ENCODE peak calls at places on chromosomes 7 and 10, in six cellular contexts. N is HCT116, H is H1, M is NT2/D1, J is HepG2, F is GM12878. L is an unnamed sample.

GRCh38 chr10:5888843-5889623 is 660 bp downstream of the ANKRD16 start:
- DNase-seq in N (no peak), H (peak; percentile 84), M (no peak), J (peak; percentile 25), F (no peak), L (no peak)

GRCh38 chr7:65980478-65981250 is 1.3 kb downstream of the GUSB start:
- DNase-seq in N (no peak), H (no peak), M (no peak), J (no peak), F (peak; percentile 59), L (peak; percentile 58)

GRCh38 chr10:126131338-126131737 is 235.0 kb downstream of the FANK1 start:
- DNase-seq in N (no peak), H (no peak), M (no peak), J (no peak), F (no peak), L (no peak)

GRCh38 chr10:28875535-28876208 is 198.4 kb downstream of the BAMBI start:
- DNase-seq in N (no peak), H (peak; percentile 63), M (peak; percentile 79), J (peak; percentile 73), F (no peak), L (no peak)

GRCh38 chr10:109219935-109220334 is 703.4 kb downstream of the XPNPEP1 start:
- DNase-seq in N (no peak), H (no peak), M (no peak), J (no peak), F (no peak), L (no peak)

GRCh38 chr7:121800916-121801675 is 71.9 kb upstream of the PTPRZ1 start:
- DNase-seq in N (no peak), H (no peak), M (no peak), J (no peak), F (no peak), L (no peak)

GRCh38 chr10:118981946-118982345 is 47.6 kb upstream of the NANOS1 start:
- DNase-seq in N (no peak), H (no peak), M (no peak), J (no peak), F (no peak), L (no peak)

GRCh38 chr10:8404721-8405120 is 350.2 kb downstream of the GATA3 start:
- DNase-seq in N (no peak), H (no peak), M (no peak), J (no peak), F (peak; percentile 21), L (no peak)

GRCh38 chr10:35212856-35213255 is 86.2 kb downstream of the CREM start:
- DNase-seq in N (no peak), H (no peak), M (no peak), J (no peak), F (no peak), L (no peak)

GRCh38 chr7:82729172-82730030 is 285.8 kb upstream of the CACNA2D1 start:
- DNase-seq in N (peak; percentile 48), H (no peak), M (peak; percentile 32), J (peak; percentile 12), F (no peak), L (peak; percentile 17)

GRCh38 chr10:127824826-127825225 is 67.9 kb downstream of the CLRN3 start:
- DNase-seq in N (no peak), H (no peak), M (no peak), J (no peak), F (no peak), L (no peak)

GRCh38 chr7:97770845-97771244 is 39.0 kb downstream of the TAC1 start:
- DNase-seq in N (no peak), H (no peak), M (no peak), J (no peak), F (no peak), L (no peak)

GRCh38 chr10:69089638-69090599 is 2.0 kb downstream of the SRGN start:
- DNase-seq in N (no peak), H (no peak), M (no peak), J (no peak), F (peak; percentile 65), L (no peak)

GRCh38 chr10:69088801-69089501 is 1.0 kb downstream of the SRGN start:
- DNase-seq in N (no peak), H (no peak), M (no peak), J (no peak), F (peak; percentile 61), L (peak; percentile 57)

GRCh38 chr10:69092959-69093850 is 5.3 kb downstream of the SRGN start:
- DNase-seq in N (peak; percentile 89), H (peak; percentile 84), M (peak; percentile 60), J (peak; percentile 79), F (peak; percentile 69), L (peak; percentile 74)

GRCh38 chr10:69088471-69088769 is 517 bp downstream of the SRGN start:
- DNase-seq in N (no peak), H (no peak), M (no peak), J (no peak), F (no peak), L (peak; percentile 41)

DNA sequence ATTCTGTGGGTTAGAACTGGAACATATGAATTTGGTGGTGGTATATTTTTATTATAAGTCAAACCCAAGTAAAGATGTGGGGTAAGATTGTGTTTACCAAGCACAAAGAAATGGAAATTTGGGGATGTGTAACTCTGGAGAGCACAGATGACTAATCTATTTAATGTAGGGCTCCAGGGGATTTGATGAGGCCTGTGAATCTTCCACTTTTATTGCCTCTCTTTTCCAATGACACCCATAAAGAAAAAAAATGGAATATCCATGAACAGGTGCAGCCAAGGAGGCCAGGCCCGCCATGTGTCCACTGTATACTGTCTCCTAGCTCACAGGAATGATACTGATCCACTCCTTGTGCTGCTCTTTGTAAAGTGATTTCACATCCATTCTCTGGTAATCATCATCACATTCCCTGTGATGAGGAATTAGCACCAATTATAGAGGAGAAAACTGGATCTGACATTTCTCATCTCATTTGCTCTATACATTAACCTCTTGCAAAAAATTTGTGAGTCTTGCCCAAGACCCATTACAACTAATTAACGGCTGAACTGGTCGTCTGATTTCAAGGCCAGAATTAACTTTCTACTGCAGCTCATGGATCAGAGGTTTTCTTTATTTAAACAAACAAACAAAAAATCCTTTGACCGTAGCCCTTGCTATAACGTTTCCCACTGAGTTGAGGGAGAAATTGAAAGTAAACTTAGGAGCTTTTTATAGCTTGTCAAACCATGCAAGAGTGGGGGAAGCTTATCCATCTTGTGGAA is 3.0 kb downstream of the SRGN start:
- DNase-seq in N (no peak), H (no peak), M (no peak), J (no peak), F (no peak), L (no peak)
- TF ChIP-seq ZNF274 in N (no peak), H (no peak), M (no peak), J (no peak), F (no peak), L (no peak)

GRCh38 chr7:69817096-69817495 is 218.8 kb downstream of the AUTS2 start:
- DNase-seq in N (no peak), H (no peak), M (no peak), J (no peak), F (no peak), L (no peak)
- TF ChIP-seq ZNF274 in N (no peak), H (no peak), M (no peak), J (no peak), F (no peak), L (no peak)

DNA sequence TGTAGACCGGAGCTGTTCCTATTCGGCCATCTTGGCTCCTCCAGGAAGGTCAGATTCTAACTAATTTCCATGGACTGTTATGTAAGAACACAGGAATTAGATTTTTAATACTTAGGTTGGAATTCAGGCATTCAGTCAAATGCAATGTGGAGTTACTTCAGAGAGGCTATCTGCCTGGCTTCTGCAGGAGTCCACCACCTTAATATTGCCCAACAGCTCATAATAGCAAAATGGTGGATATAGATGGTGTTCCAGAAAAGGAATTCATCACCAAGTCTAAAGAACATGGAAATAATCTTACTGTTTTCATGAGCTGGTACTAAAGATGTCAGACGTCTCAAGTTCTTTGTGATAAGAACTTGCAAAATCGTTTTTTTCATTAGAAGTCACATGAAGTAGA is 39.5 kb downstream of the CRHR2 start:
- DNase-seq in N (no peak), H (no peak), M (no peak), J (no peak), F (no peak), L (no peak)
- TF ChIP-seq ZNF274 in N (no peak), H (no peak), M (no peak), J (no peak), F (no peak), L (no peak)

GRCh38 chr7:47370461-47371042 is 211.4 kb downstream of the TNS3 start:
- DNase-seq in N (no peak), H (no peak), M (no peak), J (no peak), F (no peak), L (no peak)
- TF ChIP-seq ZNF274 in N (no peak), H (no peak), M (no peak), J (no peak), F (no peak), L (no peak)

GRCh38 chr10:111098679-111099437 is 22.0 kb downstream of the ADRA2A start:
- DNase-seq in N (peak; percentile 19), H (no peak), M (no peak), J (no peak), F (no peak), L (peak; percentile 16)
- TF ChIP-seq ZNF274 in N (no peak), H (no peak), M (no peak), J (no peak), F (no peak), L (no peak)

GRCh38 chr7:907158-907980 is 31.0 kb downstream of the GET4 start:
- DNase-seq in N (no peak), H (no peak), M (no peak), J (no peak), F (no peak), L (no peak)
- TF ChIP-seq ZNF274 in N (no peak), H (no peak), M (no peak), J (no peak), F (no peak), L (no peak)

L was measured in K562.